ENCODE peak calls at places on chromosomes 12 and 14, in seven cellular contexts. Z is mesendoderm, X is A673, H is right atrium auricular region, S is substantia nigra, F is tibial nerve, G is foreskin keratinocyte. E is an unnamed sample.
A peak's percentile ranks its signal among the peaks of the same experiment; 100 is the strongest.

GRCh38 chr12:94638521-94638920 is 11.8 kb downstream of the TMCC3 start:
- DNase-seq in Z (no peak), F (no peak), S (no peak), G (no peak), H (no peak), X (no peak), E (no peak)

GRCh38 chr14:25381498-25381897 is 331.6 kb upstream of the STXBP6 start:
- DNase-seq in X (peak; percentile 75), Z (peak; percentile 29), S (no peak), G (no peak), F (no peak), H (no peak), E (peak; percentile 9)

GRCh38 chr14:104974665-104975390 is 3.3 kb downstream of the AHNAK2 start:
- DNase-seq in G (no peak), H (no peak), X (no peak), Z (no peak), F (no peak), S (no peak), E (no peak)

GRCh38 chr14:71438684-71439083 is 493.5 kb upstream of the RGS6 start:
- DNase-seq in Z (no peak), F (no peak), S (peak; percentile 2), X (peak; percentile 33), H (no peak), G (no peak), E (no peak)

GRCh38 chr14:101835166-101835557 is 73.7 kb downstream of the PPP2R5C start:
- DNase-seq in S (no peak), F (no peak), X (no peak), Z (no peak), G (peak; percentile 39), H (no peak), E (no peak)

GRCh38 chr12:32273063-32273521 is 126.3 kb upstream of the FGD4 start:
- DNase-seq in G (no peak), Z (no peak), S (no peak), X (no peak), F (no peak), H (no peak), E (no peak)

GRCh38 chr12:132305991-132306884 is 23.2 kb downstream of the GALNT9 start:
- DNase-seq in X (no peak), H (no peak), G (no peak), F (no peak), S (no peak), Z (no peak), E (no peak)

GRCh38 chr14:25042362-25043299 is 7.3 kb downstream of the STXBP6 start:
- DNase-seq in G (no peak), F (no peak), S (peak; percentile 65), Z (peak; percentile 73), X (peak; percentile 68), H (no peak), E (peak; percentile 67)

GRCh38 chr12:29519585-29520182 is 22.2 kb upstream of the OVCH1 start:
- DNase-seq in G (no peak), H (no peak), S (no peak), Z (peak; percentile 38), X (peak; percentile 66), F (no peak), E (peak; percentile 44)

GRCh38 chr12:64968989-64969819 is 144.8 kb downstream of the TBC1D30 start:
- DNase-seq in Z (peak; percentile 18), F (no peak), H (no peak), S (no peak), X (no peak), G (peak; percentile 54), E (peak; percentile 17)

GRCh38 chr12:121719926-121720414 is 7.4 kb downstream of the TMEM120B start:
- DNase-seq in Z (peak; percentile 74), X (peak; percentile 52), G (peak; percentile 57), S (no peak), F (no peak), H (no peak), E (no peak)

GRCh38 chr12:50567926-50568325 is 63.1 kb downstream of the DIP2B start:
- DNase-seq in G (no peak), Z (no peak), H (no peak), X (no peak), S (no peak), F (no peak), E (no peak)

GRCh38 chr12:49416892-49417291 is 49.6 kb downstream of the SPATS2 start:
- DNase-seq in X (no peak), F (no peak), H (no peak), Z (no peak), G (no peak), S (no peak), E (no peak)

GRCh38 chr12:14871886-14872285 is 13.8 kb downstream of the MGP start:
- DNase-seq in X (no peak), F (no peak), H (no peak), Z (no peak), G (no peak), S (no peak), E (no peak)

GRCh38 chr12:92553389-92553788 is 149.4 kb upstream of the PLEKHG7 start:
- DNase-seq in F (no peak), G (peak; percentile 89), S (no peak), H (peak; percentile 78), Z (no peak), X (no peak), E (no peak)

GRCh38 chr14:74683406-74683805 is 29.5 kb downstream of the AREL1 start:
- DNase-seq in X (no peak), G (no peak), S (no peak), Z (no peak), H (no peak), F (no peak), E (no peak)

GRCh38 chr12:124018526-124018925 is 45.5 kb downstream of the ZNF664 start:
- DNase-seq in G (no peak), X (no peak), H (peak; percentile 50), F (no peak), Z (no peak), S (no peak), E (no peak)

GRCh38 chr12:124020398-124021024 is 47.5 kb downstream of the ZNF664 start:
- DNase-seq in S (no peak), F (no peak), G (no peak), Z (no peak), X (no peak), H (no peak), E (no peak)

GRCh38 chr12:124022161-124022560 is 49.1 kb downstream of the ZNF664 start:
- DNase-seq in G (no peak), S (no peak), H (no peak), X (no peak), Z (no peak), F (no peak), E (no peak)

GRCh38 chr12:124021025-124021406 is 48.0 kb downstream of the ZNF664 start:
- DNase-seq in Z (no peak), X (no peak), F (no peak), G (no peak), S (no peak), H (no peak), E (no peak)

GRCh38 chr12:124019115-124019514 is 46.1 kb downstream of the ZNF664 start:
- DNase-seq in X (no peak), Z (no peak), S (no peak), F (no peak), H (no peak), G (no peak), E (no peak)
- H3K27ac ChIP-seq in X (no peak overlapping the region), Z (no peak overlapping the region), S (no peak overlapping the region), F (no peak overlapping the region), H (no peak overlapping the region), G (no peak overlapping the region), E (no peak overlapping the region)

GRCh38 chr14:50040905-50041465 is 75.4 kb downstream of the VCPKMT start:
- DNase-seq in F (no peak), X (no peak), G (no peak), S (no peak), Z (no peak), H (no peak), E (no peak)

GRCh38 chr14:50039120-50039517 is 77.3 kb downstream of the VCPKMT start:
- DNase-seq in G (no peak), S (no peak), H (no peak), X (no peak), F (no peak), Z (no peak), E (no peak)

GRCh38 chr14:50038398-50039119 is 77.8 kb downstream of the VCPKMT start:
- DNase-seq in S (no peak), F (no peak), H (no peak), X (no peak), G (peak; percentile 99), Z (peak; percentile 55), E (no peak)

GRCh38 chr14:50040401-50040775 is 76.0 kb downstream of the VCPKMT start:
- DNase-seq in S (no peak), F (no peak), H (no peak), Z (peak; percentile 55), G (peak; percentile 57), X (peak; percentile 33), E (no peak)

DNA sequence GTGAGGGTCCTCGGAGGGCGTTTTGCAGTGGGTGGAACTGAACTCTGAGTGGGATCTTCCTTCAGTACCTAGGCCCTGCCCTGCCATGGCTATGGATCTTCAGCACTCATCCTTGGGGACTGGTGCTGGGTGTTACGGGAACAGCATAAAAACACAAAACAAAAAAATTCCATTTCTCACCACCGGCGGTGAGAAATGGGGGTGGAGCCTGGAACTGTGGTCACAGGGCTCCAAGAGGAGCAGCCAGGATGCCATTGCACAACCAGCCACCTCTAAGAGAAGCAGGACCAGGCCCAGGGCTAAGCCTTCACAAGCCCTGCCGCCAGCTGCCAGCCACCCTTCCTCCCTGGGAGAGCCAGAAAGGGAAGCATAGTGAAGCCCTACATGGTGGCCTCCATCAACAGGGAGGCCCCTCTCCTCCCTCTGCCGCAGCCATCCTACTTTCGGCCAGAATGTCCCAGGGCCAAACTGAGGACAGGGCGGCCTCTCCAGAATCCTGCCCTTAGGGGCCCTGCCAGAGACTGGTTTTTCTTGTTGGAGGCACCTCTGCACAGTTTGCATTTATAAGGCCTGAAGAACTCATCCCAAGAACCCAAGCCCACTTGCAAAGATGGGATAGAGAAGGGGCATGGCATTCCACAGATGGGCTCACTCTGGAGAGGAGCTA is 76.5 kb downstream of the VCPKMT start:
- DNase-seq in Z (peak; percentile 60), F (no peak), X (peak; percentile 23), G (peak; percentile 59), H (no peak), S (no peak), E (no peak)
- H3K27ac ChIP-seq in Z (no peak overlapping the region), F (no peak overlapping the region), X (no peak overlapping the region), G (peak overlapping the region; percentile 96), H (no peak overlapping the region), S (no peak overlapping the region), E (no peak overlapping the region)

DNA sequence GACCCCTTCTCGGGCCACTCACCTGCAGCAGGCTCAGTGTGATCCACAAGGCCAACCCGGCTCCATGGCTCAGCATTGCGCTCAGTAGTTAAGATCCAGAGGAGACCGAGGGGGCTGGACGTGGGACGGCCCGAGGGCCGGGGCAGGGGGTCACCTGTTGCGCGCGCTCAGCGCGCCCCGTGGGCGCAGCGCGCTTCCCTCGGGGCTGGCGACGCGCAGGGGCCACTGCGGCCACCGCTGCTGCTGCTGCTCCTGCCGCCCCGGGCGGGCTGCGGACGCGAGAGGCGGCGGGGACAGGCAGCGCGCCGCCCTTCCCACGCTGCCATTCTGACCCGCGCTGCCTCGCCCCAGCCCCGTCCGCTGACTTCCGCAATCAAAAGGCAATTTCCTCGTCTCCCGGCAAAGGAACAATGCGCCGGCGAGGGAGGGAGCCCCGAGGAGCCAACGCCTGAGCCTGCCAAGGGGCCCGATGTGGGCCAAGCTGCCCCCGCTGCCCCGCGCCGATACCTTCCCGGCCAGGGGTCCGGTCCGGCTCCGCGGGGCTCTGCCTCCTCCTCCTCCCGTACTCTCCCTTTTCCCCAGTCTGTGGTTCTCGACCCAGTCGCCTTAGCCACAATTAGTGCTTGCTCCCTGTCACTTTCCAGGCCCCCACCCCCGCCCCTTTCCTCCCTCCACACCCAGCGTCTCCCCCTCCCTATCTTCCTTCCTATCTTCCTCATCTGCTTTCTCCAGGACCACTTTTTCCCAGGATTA is 27.3 kb downstream of the PTPRB start:
- DNase-seq in G (no peak), S (no peak), Z (peak; percentile 51), X (peak; percentile 18), F (no peak), H (peak; percentile 74), E (peak; percentile 66)
- H3K27ac ChIP-seq in G (peak overlapping the region; percentile 52), S (no peak overlapping the region), Z (no peak overlapping the region), X (no peak overlapping the region), F (peak overlapping the region; percentile 16), H (peak overlapping the region; percentile 63), E (no peak overlapping the region)

GRCh38 chr14:91330846-91331245 is 86.3 kb upstream of the GPR68 start:
- DNase-seq in Z (no peak), F (no peak), H (no peak), G (no peak), X (no peak), S (no peak), E (no peak)
- H3K27ac ChIP-seq in Z (no peak overlapping the region), F (no peak overlapping the region), H (no peak overlapping the region), G (no peak overlapping the region), X (no peak overlapping the region), S (no peak overlapping the region), E (no peak overlapping the region)

E was measured in neural progenitor cell.